ENCODE peak calls at places on chromosomes 12 and 14, in four cellular contexts. M is brain microvascular endothelial cell, Y is AG04450, X is BJ. K is an unnamed sample.

GRCh38 chr12:31005256-31005943 is 68.3 kb upstream of the DDX11 start:
- DNase-seq in Y (no peak), X (no peak), M (no peak), K (no peak)

GRCh38 chr14:76784881-76785280 is 23.6 kb downstream of the VASH1 start:
- DNase-seq in M (peak), Y (peak), X (no peak), K (peak)

GRCh38 chr12:131025234-131025633 is 71.5 kb downstream of the ADGRD1 start:
- DNase-seq in X (no peak), M (no peak), Y (no peak), K (no peak)

GRCh38 chr12:74488134-74488533 is 49.5 kb upstream of the ATXN7L3B start:
- DNase-seq in M (no peak), X (no peak), Y (no peak), K (no peak)

GRCh38 chr14:80427101-80427500 is 215.8 kb upstream of the DIO2 start:
- DNase-seq in X (no peak), Y (no peak), M (no peak), K (no peak)

GRCh38 chr14:61218765-61219164 is 62.4 kb downstream of the TMEM30B start:
- DNase-seq in M (no peak), Y (no peak), X (peak), K (peak)

GRCh38 chr12:68158427-68158826 is 1.1 kb downstream of the IFNG start:
- DNase-seq in X (no peak), Y (no peak), M (peak), K (no peak)

GRCh38 chr12:122537021-122537420 is 10.0 kb downstream of the KNTC1 start:
- DNase-seq in M (no peak), X (no peak), Y (no peak), K (no peak)

GRCh38 chr12:30357712-30358111 is 338.0 kb downstream of the IPO8 start:
- DNase-seq in Y (no peak), X (no peak), M (no peak), K (no peak)

GRCh38 chr12:112905451-112906089 is 1.2 kb upstream of the OAS1 start:
- DNase-seq in Y (no peak), M (no peak), X (no peak), K (no peak)

GRCh38 chr14:59484611-59485174 is 376 bp downstream of the JKAMP start:
- DNase-seq in Y (no peak), X (no peak), M (no peak), K (no peak)

GRCh38 chr12:112537710-112538396 is 119.1 kb downstream of the PTPN11 start:
- DNase-seq in M (peak), Y (no peak), X (peak), K (no peak)

GRCh38 chr14:100239200-100239839 is 376 bp downstream of the YY1 start:
- DNase-seq in M (no peak), Y (no peak), X (no peak), K (peak)

GRCh38 chr12:45284096-45284901 is 68.4 kb downstream of the ANO6 start:
- DNase-seq in M (peak), Y (peak), X (peak), K (no peak)

GRCh38 chr14:89721991-89722390 is 232.5 kb downstream of the EFCAB11 start:
- DNase-seq in X (no peak), M (no peak), Y (no peak), K (no peak)

GRCh38 chr12:77064891-77065360 is 443 bp downstream of the E2F7 start:
- DNase-seq in X (no peak), Y (no peak), M (no peak), K (no peak)

GRCh38 chr14:99415496-99416281 is 65.0 kb downstream of the SETD3 start:
- DNase-seq in Y (peak), M (peak), X (peak), K (peak)

GRCh38 chr12:8784464-8784863 is 38.0 kb upstream of the A2ML1 start:
- DNase-seq in X (no peak), M (no peak), Y (no peak), K (no peak)

GRCh38 chr12:27901959-27902358 is 70.6 kb downstream of the PTHLH start:
- DNase-seq in X (no peak), M (peak), Y (no peak), K (no peak)

GRCh38 chr14:91255026-91255695 is 10.7 kb upstream of the GPR68 start:
- DNase-seq in X (no peak), M (no peak), Y (no peak), K (no peak)

GRCh38 chr12:113131556-113131955 is 4.0 kb downstream of the RASAL1 start:
- DNase-seq in Y (no peak), X (no peak), M (no peak), K (no peak)

GRCh38 chr12:32533971-32534590 is 134.7 kb downstream of the FGD4 start:
- DNase-seq in M (peak), X (peak), Y (peak), K (peak)

GRCh38 chr12:52356031-52356761 is 11.1 kb downstream of the KRT85 start:
- DNase-seq in M (no peak), X (no peak), Y (no peak), K (no peak)

GRCh38 chr14:53412819-53413664 is 259.9 kb upstream of the DDHD1 start:
- DNase-seq in X (no peak), Y (no peak), M (no peak), K (no peak)

GRCh38 chr12:80068173-80068572 is 31.2 kb upstream of the OTOGL start:
- DNase-seq in X (no peak), M (no peak), Y (no peak), K (no peak)

GRCh38 chr12:89333564-89334252 is 18.6 kb downstream of the DUSP6 start:
- DNase-seq in X (no peak), M (no peak), Y (no peak), K (no peak)

GRCh38 chr14:103517626-103518415 is 4.8 kb downstream of the CKB start:
- DNase-seq in M (no peak), X (no peak), Y (no peak), K (no peak)

GRCh38 chr12:120265483-120266179 is at the start of gene PXN:
- DNase-seq in Y (no peak), M (peak), X (no peak), K (peak)

GRCh38 chr14:86781111-86781510 is 1211.9 kb downstream of the GALC start:
- DNase-seq in Y (no peak), X (no peak), M (no peak), K (no peak)

GRCh38 chr14:52012635-52013034 is 23.3 kb downstream of the RTRAF start:
- DNase-seq in X (no peak), M (no peak), Y (no peak), K (no peak)

GRCh38 chr14:67908061-67908767 is 88.6 kb downstream of the RAD51B start:
- DNase-seq in X (no peak), Y (no peak), M (no peak), K (no peak)

GRCh38 chr12:90058721-90059120 is 350.1 kb upstream of the ATP2B1 start:
- DNase-seq in Y (peak), M (peak), X (peak), K (no peak)

GRCh38 chr14:102948698-102949061 is 26.2 kb downstream of the AMN start:
- DNase-seq in X (no peak), M (no peak), Y (no peak), K (no peak)

GRCh38 chr12:8628731-8629130 is 16.1 kb upstream of the AICDA start:
- DNase-seq in X (no peak), Y (no peak), M (no peak), K (no peak)

GRCh38 chr12:121227294-121227693 is 17.4 kb downstream of the P2RX4 start:
- DNase-seq in Y (no peak), X (no peak), M (no peak), K (no peak)

DNA sequence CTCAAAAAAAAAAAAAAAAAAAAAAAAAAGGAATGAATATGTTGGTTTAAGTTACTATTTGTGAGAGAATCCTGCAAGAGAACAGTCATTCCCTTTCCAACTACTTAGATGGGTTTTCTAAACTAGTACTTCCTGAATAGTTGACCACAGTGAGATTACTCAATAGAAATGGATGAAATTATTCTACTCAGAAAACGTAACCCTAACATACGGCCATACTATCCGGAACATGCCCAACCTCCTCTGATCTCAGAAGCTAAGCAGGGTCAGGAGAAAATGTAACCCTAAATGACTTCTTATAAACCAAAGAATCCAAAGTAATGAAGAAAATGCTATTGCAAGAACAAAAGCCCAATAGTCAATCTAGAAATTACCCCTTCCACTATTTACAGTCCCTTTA is 4.3 kb downstream of the KANSL2 start:
- DNase-seq in X (no peak), M (no peak), Y (no peak), K (no peak)
- H3K4me3 ChIP-seq in X (no peak), M (no peak), Y (no peak), K (no peak)

GRCh38 chr14:22476005-22476751 is 112.8 kb downstream of the DAD1 start:
- DNase-seq in Y (no peak), M (no peak), X (no peak), K (no peak)

GRCh38 chr14:22472935-22473854 is 115.8 kb downstream of the DAD1 start:
- DNase-seq in Y (no peak), M (peak), X (no peak), K (no peak)

GRCh38 chr14:22475381-22475780 is 113.6 kb downstream of the DAD1 start:
- DNase-seq in M (no peak), Y (no peak), X (no peak), K (no peak)

GRCh38 chr14:22476882-22477281 is 112.1 kb downstream of the DAD1 start:
- DNase-seq in Y (no peak), X (no peak), M (no peak), K (no peak)

DNA sequence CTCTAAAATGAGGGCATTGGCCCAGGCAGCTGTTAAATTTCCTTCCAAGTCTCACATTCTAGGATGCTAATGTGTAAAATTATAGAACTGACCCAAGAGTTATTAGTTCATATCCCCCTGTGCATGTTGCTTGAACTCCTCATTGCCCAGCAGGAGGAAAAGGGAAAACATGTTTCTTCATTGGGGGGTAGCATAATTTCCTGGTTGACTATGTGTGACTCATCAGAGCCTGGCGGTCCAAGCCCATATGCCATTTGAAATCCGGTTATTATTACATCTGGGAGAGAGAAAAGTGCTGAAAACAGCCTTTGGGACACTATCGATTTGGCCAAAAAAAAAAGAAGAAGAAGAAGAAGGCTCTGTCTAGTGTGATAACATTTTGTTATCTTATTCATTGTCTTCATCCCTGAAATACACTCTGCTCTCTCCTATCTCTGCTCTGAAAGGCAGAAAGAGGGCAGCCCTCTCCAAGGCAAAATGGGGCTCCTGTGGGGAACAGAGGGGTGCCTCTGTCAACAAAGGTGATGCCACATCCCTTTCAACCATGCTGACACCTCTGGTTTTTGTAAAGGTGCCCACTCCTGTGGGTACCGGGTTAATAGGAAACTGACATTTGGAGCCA is 114.2 kb downstream of the DAD1 start:
- DNase-seq in M (peak), Y (no peak), X (no peak), K (no peak)
- TF ChIP-seq CTCF in M (no peak), Y (no peak), X (no peak), K (no peak)

GRCh38 chr12:99766408-99766807 is 118.9 kb downstream of the GARIN6 start:
- DNase-seq in X (no peak), M (no peak), Y (no peak), K (no peak)

GRCh38 chr12:99769581-99769980 is 122.0 kb downstream of the GARIN6 start:
- DNase-seq in X (no peak), Y (no peak), M (no peak), K (no peak)

GRCh38 chr12:99765469-99766114 is 118.0 kb downstream of the GARIN6 start:
- DNase-seq in Y (no peak), M (no peak), X (no peak), K (no peak)

GRCh38 chr12:99768758-99769157 is 121.2 kb downstream of the GARIN6 start:
- DNase-seq in M (no peak), X (no peak), Y (no peak), K (no peak)

DNA sequence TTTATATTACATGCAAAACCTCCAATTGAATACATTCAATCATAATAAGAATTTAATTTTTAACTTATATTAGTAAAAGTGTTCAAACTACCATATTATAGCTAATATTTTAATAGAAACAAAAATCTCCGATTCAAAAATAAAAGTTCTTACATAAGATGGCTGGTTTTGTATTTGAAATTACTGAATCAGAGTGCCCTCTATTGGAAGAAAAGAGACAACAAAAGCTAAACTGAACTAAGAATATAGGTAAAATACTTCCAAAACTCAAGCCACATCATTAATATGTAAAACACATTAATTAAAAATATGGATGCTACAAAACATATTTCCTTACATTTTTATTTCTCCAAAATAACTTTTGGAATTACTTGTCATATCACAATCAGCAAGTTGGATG is 120.3 kb downstream of the GARIN6 start:
- DNase-seq in X (no peak), Y (no peak), M (no peak), K (no peak)
- H3K4me3 ChIP-seq in X (no peak), Y (no peak), M (no peak), K (no peak)

GRCh38 chr12:15152864-15153263 is 68.4 kb downstream of the RERG start:
- DNase-seq in X (no peak), M (no peak), Y (no peak), K (no peak)

GRCh38 chr12:15151141-15152091 is 69.8 kb downstream of the RERG start:
- DNase-seq in X (no peak), M (peak), Y (no peak), K (no peak)

GRCh38 chr12:15155271-15155670 is 65.9 kb downstream of the RERG start:
- DNase-seq in X (no peak), M (no peak), Y (no peak), K (no peak)

GRCh38 chr12:15154108-15154507 is 67.1 kb downstream of the RERG start:
- DNase-seq in Y (no peak), X (no peak), M (no peak), K (no peak)

GRCh38 chr12:15152456-15152855 is 68.8 kb downstream of the RERG start:
- DNase-seq in X (no peak), Y (no peak), M (no peak), K (no peak)
- TF ChIP-seq CTCF in X (peak), Y (peak), M (peak), K (no peak)

GRCh38 chr12:72273499-72273837 is 1.3 kb downstream of the TRHDE start:
- DNase-seq in Y (no peak), M (no peak), X (no peak), K (no peak)
- H3K4me3 ChIP-seq in Y (peak), M (peak), X (peak), K (no peak)

K was measured in lower leg skin.